ENCODE peak calls at places on chromosomes 12 and 14, in four cellular contexts. R is stimulated activated naive CD4-positive, alpha-beta T cell; W is iPS DF 19.7; G is activated effector memory CD4-positive, alpha-beta T cell treated with Interleukin-2 at 50 U/mL for 16 hours. Z is an unnamed sample.

GRCh38 chr12:64682572-64683277 is 72.4 kb downstream of the RASSF3 start:
- DNase-seq in R (no peak), W (no peak), G (no peak), Z (no peak)

GRCh38 chr14:85444685-85445084 is 85.3 kb upstream of the FLRT2 start:
- DNase-seq in G (no peak), W (no peak), R (no peak), Z (no peak)

GRCh38 chr12:40192704-40193255 is 32.0 kb upstream of the LRRK2 start:
- DNase-seq in W (no peak), G (no peak), R (no peak), Z (no peak)

GRCh38 chr12:88579572-88579940 is 715 bp downstream of the KITLG start:
- DNase-seq in G (no peak), W (no peak), R (no peak), Z (peak; percentile 31)

GRCh38 chr12:91432079-91432478 is 249.5 kb upstream of the DCN start:
- DNase-seq in W (no peak), G (no peak), R (no peak), Z (no peak)

GRCh38 chr12:117818400-117818799 is 150.4 kb downstream of the KSR2 start:
- DNase-seq in R (no peak), W (no peak), G (no peak), Z (no peak)

GRCh38 chr12:126069549-126070165 is 1004.4 kb downstream of the AACS start:
- DNase-seq in W (peak; percentile 38), R (no peak), G (no peak), Z (no peak)

GRCh38 chr12:46153267-46153872 is 115.5 kb downstream of the SLC38A1 start:
- DNase-seq in W (no peak), G (no peak), R (peak; percentile 4), Z (no peak)

GRCh38 chr14:94441130-94441529 is 11.5 kb downstream of the SERPINA11 start:
- DNase-seq in G (no peak), W (no peak), R (no peak), Z (no peak)

Z was measured in heart right ventricle.